ENCODE peak calls at places on chromosome 20, in seven cellular contexts. One of them, this sample, is unnamed.

GRCh38 chr20:22928679-22929078 is 106.4 kb upstream of the SSTR4 start:
- ATAC-seq in heart right ventricle: no peak
- ATAC-seq in CD8-positive, alpha-beta T cell: no peak
- ATAC-seq in K562: peak; percentile 84
- ATAC-seq in upper lobe of right lung: no peak
- ATAC-seq in HepG2: no peak
- ATAC-seq in CD4-positive, alpha-beta T cell: no peak
- ATAC-seq in this sample: no peak

GRCh38 chr20:25216199-25216945 is 20.9 kb downstream of the ENTPD6 start:
- ATAC-seq in upper lobe of right lung: no peak
- ATAC-seq in CD8-positive, alpha-beta T cell: no peak
- ATAC-seq in heart right ventricle: peak; percentile 78
- ATAC-seq in HepG2: no peak
- ATAC-seq in K562: no peak
- ATAC-seq in CD4-positive, alpha-beta T cell: no peak
- ATAC-seq in this sample: no peak

GRCh38 chr20:21390768-21391167 is 6.6 kb downstream of the NKX2-4 start:
- ATAC-seq in K562: no peak
- ATAC-seq in CD8-positive, alpha-beta T cell: no peak
- ATAC-seq in upper lobe of right lung: no peak
- ATAC-seq in CD4-positive, alpha-beta T cell: no peak
- ATAC-seq in heart right ventricle: no peak
- ATAC-seq in HepG2: no peak
- ATAC-seq in this sample: no peak

GRCh38 chr20:37503256-37503927 is 17.7 kb upstream of the NNAT start:
- ATAC-seq in CD4-positive, alpha-beta T cell: no peak
- ATAC-seq in upper lobe of right lung: no peak
- ATAC-seq in heart right ventricle: peak; percentile 85
- ATAC-seq in K562: no peak
- ATAC-seq in CD8-positive, alpha-beta T cell: no peak
- ATAC-seq in HepG2: no peak
- ATAC-seq in this sample: no peak

GRCh38 chr20:23305098-23305497 is 45.5 kb upstream of the NXT1 start:
- ATAC-seq in heart right ventricle: no peak
- ATAC-seq in CD8-positive, alpha-beta T cell: no peak
- ATAC-seq in upper lobe of right lung: no peak
- ATAC-seq in K562: no peak
- ATAC-seq in HepG2: no peak
- ATAC-seq in CD4-positive, alpha-beta T cell: no peak
- ATAC-seq in this sample: peak; percentile 86

GRCh38 chr20:63940472-63941266 is 15.5 kb downstream of the UCKL1 start:
- ATAC-seq in heart right ventricle: no peak
- ATAC-seq in HepG2: peak; percentile 3
- ATAC-seq in CD8-positive, alpha-beta T cell: no peak
- ATAC-seq in K562: no peak
- ATAC-seq in CD4-positive, alpha-beta T cell: no peak
- ATAC-seq in upper lobe of right lung: no peak
- ATAC-seq in this sample: no peak

GRCh38 chr20:36543187-36544133 is 2.1 kb downstream of the MYL9 start:
- ATAC-seq in upper lobe of right lung: no peak
- ATAC-seq in HepG2: peak; percentile 36
- ATAC-seq in K562: no peak
- ATAC-seq in heart right ventricle: peak; percentile 72
- ATAC-seq in CD8-positive, alpha-beta T cell: no peak
- ATAC-seq in CD4-positive, alpha-beta T cell: no peak
- ATAC-seq in this sample: peak; percentile 30

GRCh38 chr20:25099580-25099979 is 17.6 kb upstream of the VSX1 start:
- ATAC-seq in heart right ventricle: no peak
- ATAC-seq in K562: no peak
- ATAC-seq in upper lobe of right lung: no peak
- ATAC-seq in HepG2: no peak
- ATAC-seq in CD8-positive, alpha-beta T cell: no peak
- ATAC-seq in CD4-positive, alpha-beta T cell: no peak
- ATAC-seq in this sample: no peak

GRCh38 chr20:20368414-20369352 is 779 bp downstream of the INSM1 start:
- ATAC-seq in K562: no peak
- ATAC-seq in HepG2: peak; percentile 26
- ATAC-seq in upper lobe of right lung: no peak
- ATAC-seq in heart right ventricle: no peak
- ATAC-seq in CD4-positive, alpha-beta T cell: no peak
- ATAC-seq in CD8-positive, alpha-beta T cell: no peak
- ATAC-seq in this sample: no peak

DNA sequence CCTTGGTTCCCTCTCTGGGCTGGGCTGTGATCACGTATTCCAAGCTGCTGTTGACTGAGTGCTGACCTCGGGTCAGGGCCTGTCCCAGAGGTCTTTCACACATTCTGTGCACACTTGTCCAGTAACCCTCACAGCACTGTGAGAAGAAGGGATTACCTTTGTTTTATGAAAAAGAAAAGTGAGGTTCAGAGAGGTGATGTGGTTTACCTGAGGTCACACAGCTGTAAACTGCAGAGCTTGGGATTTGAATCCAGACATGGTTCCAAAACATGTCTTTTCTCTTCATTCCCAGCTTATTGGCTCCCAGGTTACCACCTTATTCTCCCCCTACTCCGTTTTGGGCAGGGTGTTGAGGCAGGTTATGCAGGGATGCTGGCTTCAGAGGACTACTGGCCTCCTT is 28.4 kb upstream of the CDH22 start:
- ATAC-seq in HepG2: no peak
- ATAC-seq in CD4-positive, alpha-beta T cell: no peak
- ATAC-seq in CD8-positive, alpha-beta T cell: no peak
- ATAC-seq in K562: no peak
- ATAC-seq in upper lobe of right lung: no peak
- ATAC-seq in heart right ventricle: no peak
- ATAC-seq in this sample: no peak
- H3K27me3 ChIP-seq in HepG2: peaks cover 47% of the 10 kb centered on the region
- H3K27me3 ChIP-seq in CD4-positive, alpha-beta T cell: peaks cover 55% of the 10 kb centered on the region
- H3K27me3 ChIP-seq in CD8-positive, alpha-beta T cell: peaks cover 4% of the 10 kb centered on the region
- H3K27me3 ChIP-seq in K562: peaks cover 73% of the 10 kb centered on the region
- H3K27me3 ChIP-seq in upper lobe of right lung: peaks cover 77% of the 10 kb centered on the region
- H3K27me3 ChIP-seq in heart right ventricle: peaks cover 96% of the 10 kb centered on the region
- H3K27me3 ChIP-seq in this sample: peaks cover 100% of the 10 kb centered on the region

DNA sequence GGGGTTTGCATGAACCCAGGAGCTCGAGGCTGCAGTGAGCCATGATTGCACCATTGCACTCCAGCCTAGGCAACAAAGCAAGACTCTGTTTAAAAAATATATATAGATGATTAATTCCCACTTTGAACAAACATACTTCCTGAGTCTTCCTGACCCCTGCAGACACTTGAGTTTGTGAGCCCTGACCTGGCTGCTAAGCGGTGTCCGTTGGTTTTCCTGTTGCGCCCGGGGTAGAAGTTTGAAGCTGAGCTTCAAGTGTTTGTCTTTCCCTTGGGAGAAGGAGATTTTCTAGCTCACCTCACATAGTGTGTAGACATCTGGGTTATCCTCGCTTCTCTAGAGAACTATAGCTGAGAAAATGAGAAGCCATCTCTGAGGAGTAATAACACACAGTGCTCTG is 11.7 kb upstream of the BCAS1 start:
- ATAC-seq in HepG2: no peak
- ATAC-seq in heart right ventricle: no peak
- ATAC-seq in CD4-positive, alpha-beta T cell: no peak
- ATAC-seq in K562: no peak
- ATAC-seq in upper lobe of right lung: no peak
- ATAC-seq in CD8-positive, alpha-beta T cell: no peak
- ATAC-seq in this sample: no peak
- H3K27me3 ChIP-seq in HepG2: no peaks in the 10 kb centered on the region
- H3K27me3 ChIP-seq in heart right ventricle: peaks cover 4% of the 10 kb centered on the region
- H3K27me3 ChIP-seq in CD4-positive, alpha-beta T cell: no peaks in the 10 kb centered on the region
- H3K27me3 ChIP-seq in K562: peaks cover 8% of the 10 kb centered on the region
- H3K27me3 ChIP-seq in upper lobe of right lung: no peaks in the 10 kb centered on the region
- H3K27me3 ChIP-seq in CD8-positive, alpha-beta T cell: no peaks in the 10 kb centered on the region
- H3K27me3 ChIP-seq in this sample: peaks cover 8% of the 10 kb centered on the region

GRCh38 chr20:2751868-2752630 is 48.4 kb downstream of the CPXM1 start:
- ATAC-seq in HepG2: peak; percentile 48
- ATAC-seq in CD4-positive, alpha-beta T cell: peak; percentile 72
- ATAC-seq in heart right ventricle: no peak
- ATAC-seq in CD8-positive, alpha-beta T cell: peak; percentile 73
- ATAC-seq in upper lobe of right lung: peak; percentile 55
- ATAC-seq in K562: peak; percentile 81
- ATAC-seq in this sample: peak; percentile 52
- H3K27me3 ChIP-seq in HepG2: peaks cover 80% of the 10 kb centered on the region
- H3K27me3 ChIP-seq in CD4-positive, alpha-beta T cell: peaks cover 12% of the 10 kb centered on the region
- H3K27me3 ChIP-seq in heart right ventricle: peaks cover 79% of the 10 kb centered on the region
- H3K27me3 ChIP-seq in CD8-positive, alpha-beta T cell: no peaks in the 10 kb centered on the region
- H3K27me3 ChIP-seq in upper lobe of right lung: no peaks in the 10 kb centered on the region
- H3K27me3 ChIP-seq in K562: peaks cover 37% of the 10 kb centered on the region
- H3K27me3 ChIP-seq in this sample: peaks cover 82% of the 10 kb centered on the region

GRCh38 chr20:8527998-8528397 is 395.9 kb downstream of the PLCB1 start:
- ATAC-seq in upper lobe of right lung: peak; percentile 39
- ATAC-seq in CD8-positive, alpha-beta T cell: no peak
- ATAC-seq in K562: no peak
- ATAC-seq in HepG2: no peak
- ATAC-seq in CD4-positive, alpha-beta T cell: no peak
- ATAC-seq in heart right ventricle: no peak
- ATAC-seq in this sample: no peak
- H3K27me3 ChIP-seq in upper lobe of right lung: no peaks in the 10 kb centered on the region
- H3K27me3 ChIP-seq in CD8-positive, alpha-beta T cell: no peaks in the 10 kb centered on the region
- H3K27me3 ChIP-seq in K562: no peaks in the 10 kb centered on the region
- H3K27me3 ChIP-seq in HepG2: no peaks in the 10 kb centered on the region
- H3K27me3 ChIP-seq in CD4-positive, alpha-beta T cell: no peaks in the 10 kb centered on the region
- H3K27me3 ChIP-seq in heart right ventricle: no peaks in the 10 kb centered on the region
- H3K27me3 ChIP-seq in this sample: no peaks in the 10 kb centered on the region

DNA sequence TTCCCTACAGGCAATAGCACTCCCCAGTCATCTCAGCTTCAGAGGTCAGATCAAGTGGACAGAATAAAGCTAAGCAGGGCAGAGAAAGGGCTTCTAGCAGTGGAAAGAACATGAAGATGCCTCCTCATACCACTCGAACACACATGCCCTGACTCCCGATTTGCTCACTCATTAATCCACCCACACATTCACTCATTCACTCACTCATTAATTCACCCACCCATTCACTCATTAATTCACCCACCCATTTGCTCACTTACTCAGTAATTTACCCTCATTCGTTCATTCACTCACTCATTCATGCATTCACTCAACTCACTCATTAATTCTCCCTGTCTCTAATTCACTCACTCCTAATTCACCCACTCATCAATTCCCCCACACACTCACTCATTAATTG is 43.9 kb downstream of the HNF4A start:
- ATAC-seq in upper lobe of right lung: no peak
- ATAC-seq in K562: no peak
- ATAC-seq in heart right ventricle: no peak
- ATAC-seq in CD4-positive, alpha-beta T cell: no peak
- ATAC-seq in CD8-positive, alpha-beta T cell: no peak
- ATAC-seq in HepG2: no peak
- ATAC-seq in this sample: no peak
- H3K27me3 ChIP-seq in upper lobe of right lung: no peaks in the 10 kb centered on the region
- H3K27me3 ChIP-seq in K562: peaks cover 40% of the 10 kb centered on the region
- H3K27me3 ChIP-seq in heart right ventricle: peaks cover 21% of the 10 kb centered on the region
- H3K27me3 ChIP-seq in CD4-positive, alpha-beta T cell: no peaks in the 10 kb centered on the region
- H3K27me3 ChIP-seq in CD8-positive, alpha-beta T cell: no peaks in the 10 kb centered on the region
- H3K27me3 ChIP-seq in HepG2: no peaks in the 10 kb centered on the region
- H3K27me3 ChIP-seq in this sample: peaks cover 55% of the 10 kb centered on the region

GRCh38 chr20:58218665-58219341 is 9.7 kb downstream of the ANKRD60 start:
- ATAC-seq in HepG2: no peak
- ATAC-seq in K562: no peak
- ATAC-seq in CD8-positive, alpha-beta T cell: no peak
- ATAC-seq in upper lobe of right lung: no peak
- ATAC-seq in heart right ventricle: no peak
- ATAC-seq in CD4-positive, alpha-beta T cell: no peak
- ATAC-seq in this sample: no peak
- H3K27me3 ChIP-seq in HepG2: peaks cover 52% of the 10 kb centered on the region
- H3K27me3 ChIP-seq in K562: peaks cover 67% of the 10 kb centered on the region
- H3K27me3 ChIP-seq in CD8-positive, alpha-beta T cell: no peaks in the 10 kb centered on the region
- H3K27me3 ChIP-seq in upper lobe of right lung: peaks cover 24% of the 10 kb centered on the region
- H3K27me3 ChIP-seq in heart right ventricle: peaks cover 51% of the 10 kb centered on the region
- H3K27me3 ChIP-seq in CD4-positive, alpha-beta T cell: peaks cover 19% of the 10 kb centered on the region
- H3K27me3 ChIP-seq in this sample: peaks cover 49% of the 10 kb centered on the region

GRCh38 chr20:31913431-31914157 is 38.3 kb downstream of the PDRG1 start:
- ATAC-seq in heart right ventricle: no peak
- ATAC-seq in CD8-positive, alpha-beta T cell: no peak
- ATAC-seq in CD4-positive, alpha-beta T cell: no peak
- ATAC-seq in HepG2: no peak
- ATAC-seq in upper lobe of right lung: no peak
- ATAC-seq in K562: no peak
- ATAC-seq in this sample: no peak
- H3K27me3 ChIP-seq in heart right ventricle: peaks cover 7% of the 10 kb centered on the region
- H3K27me3 ChIP-seq in CD8-positive, alpha-beta T cell: no peaks in the 10 kb centered on the region
- H3K27me3 ChIP-seq in CD4-positive, alpha-beta T cell: no peaks in the 10 kb centered on the region
- H3K27me3 ChIP-seq in HepG2: peaks cover 79% of the 10 kb centered on the region
- H3K27me3 ChIP-seq in upper lobe of right lung: no peaks in the 10 kb centered on the region
- H3K27me3 ChIP-seq in K562: peaks cover 53% of the 10 kb centered on the region
- H3K27me3 ChIP-seq in this sample: peaks cover 5% of the 10 kb centered on the region

GRCh38 chr20:58743076-58743566 is 50.5 kb downstream of the NPEPL1 start:
- ATAC-seq in CD4-positive, alpha-beta T cell: no peak
- ATAC-seq in CD8-positive, alpha-beta T cell: no peak
- ATAC-seq in K562: no peak
- ATAC-seq in upper lobe of right lung: no peak
- ATAC-seq in heart right ventricle: no peak
- ATAC-seq in HepG2: no peak
- ATAC-seq in this sample: no peak
- H3K27me3 ChIP-seq in CD4-positive, alpha-beta T cell: peaks cover 6% of the 10 kb centered on the region
- H3K27me3 ChIP-seq in CD8-positive, alpha-beta T cell: no peaks in the 10 kb centered on the region
- H3K27me3 ChIP-seq in K562: peaks cover 26% of the 10 kb centered on the region
- H3K27me3 ChIP-seq in upper lobe of right lung: peaks cover 13% of the 10 kb centered on the region
- H3K27me3 ChIP-seq in heart right ventricle: peaks cover 24% of the 10 kb centered on the region
- H3K27me3 ChIP-seq in HepG2: peaks cover 30% of the 10 kb centered on the region
- H3K27me3 ChIP-seq in this sample: peaks cover 55% of the 10 kb centered on the region